ENCODE peak calls at places on chromosomes 16 and 17, in six cellular contexts. U, C, M, X, E and A are unnamed samples.

GRCh38 chr16:54722210-54722676 is 208.4 kb upstream of the IRX5 start:
- DNase-seq in U (no peak), C (no peak), M (no peak), X (no peak), E (no peak), A (no peak)

GRCh38 chr17:73528679-73529078 is 115.6 kb downstream of the SDK2 start:
- DNase-seq in U (no peak), C (no peak), M (no peak), X (no peak), E (no peak), A (no peak)

GRCh38 chr17:74305865-74306654 is 20.0 kb upstream of the KIF19 start:
- DNase-seq in U (no peak), C (no peak), M (no peak), X (no peak), E (no peak), A (no peak)

GRCh38 chr17:77530591-77530990 is 389.8 kb downstream of the SEC14L1 start:
- DNase-seq in U (peak; percentile 6), C (no peak), M (peak; percentile 14), X (no peak), E (no peak), A (no peak)

GRCh38 chr16:85173981-85174751 is 61.9 kb upstream of the CIBAR2 start:
- DNase-seq in U (no peak), C (peak; percentile 68), M (no peak), X (peak; percentile 24), E (no peak), A (no peak)

GRCh38 chr16:89014611-89015230 is 37.7 kb upstream of the CBFA2T3 start:
- DNase-seq in U (peak; percentile 47), C (no peak), M (no peak), X (no peak), E (no peak), A (no peak)

GRCh38 chr17:78233678-78234077 is 2.2 kb downstream of the TMEM235 start:
- DNase-seq in U (no peak), C (no peak), M (no peak), X (no peak), E (no peak), A (no peak)

GRCh38 chr16:81081007-81081406 is 4.0 kb upstream of the C16orf46 start:
- DNase-seq in U (no peak), C (no peak), M (no peak), X (no peak), E (no peak), A (no peak)

GRCh38 chr17:76141212-76142043 is at the start of gene FOXJ1:
- DNase-seq in U (peak; percentile 95), C (peak; percentile 92), M (peak; percentile 88), X (peak; percentile 46), E (peak; percentile 88), A (peak; percentile 96)

GRCh38 chr17:27616414-27616813 is 14.6 kb upstream of the LGALS9 start:
- DNase-seq in U (no peak), C (no peak), M (no peak), X (no peak), E (no peak), A (no peak)

GRCh38 chr16:85524365-85524629 is 88.8 kb upstream of the GSE1 start:
- DNase-seq in U (no peak), C (no peak), M (no peak), X (no peak), E (peak; percentile 20), A (no peak)

GRCh38 chr17:43068570-43069367 is 43.7 kb downstream of the RND2 start:
- DNase-seq in U (no peak), C (no peak), M (no peak), X (no peak), E (no peak), A (no peak)

GRCh38 chr16:20074089-20074956 is 633 bp upstream of the GPR139 start:
- DNase-seq in U (no peak), C (no peak), M (no peak), X (no peak), E (no peak), A (no peak)

GRCh38 chr16:28826141-28826540 is 3.3 kb downstream of the ATXN2L start:
- DNase-seq in U (no peak), C (no peak), M (no peak), X (no peak), E (no peak), A (no peak)

GRCh38 chr17:17414316-17414937 is 62.4 kb upstream of the MED9 start:
- DNase-seq in U (no peak), C (no peak), M (no peak), X (no peak), E (no peak), A (no peak)

GRCh38 chr16:66880288-66881013 is at the start of gene PDP2:
- DNase-seq in U (peak; percentile 96), C (peak; percentile 96), M (peak; percentile 97), X (peak; percentile 72), E (peak; percentile 96), A (peak; percentile 97)
- TF ChIP-seq POLR2AphosphoS5 in U (peak; percentile 84), C (peak; percentile 91), M (no peak), X (no peak), E (peak; percentile 70), A (peak; percentile 85)

GRCh38 chr16:2720719-2721633 is 952 bp upstream of the PRSS27 start:
- DNase-seq in U (peak; percentile 96), C (peak; percentile 84), M (peak; percentile 91), X (no peak), E (peak; percentile 85), A (peak; percentile 86)
- TF ChIP-seq CTCF in U (peak; percentile 16), C (peak; percentile 87), M (peak; percentile 94), X (peak; percentile 94), E (peak; percentile 23), A (peak; percentile 81)

GRCh38 chr16:578870-579405 is 9.2 kb downstream of the PIGQ start:
- DNase-seq in U (peak; percentile 93), C (peak; percentile 85), M (no peak), X (peak; percentile 30), E (peak; percentile 85), A (peak; percentile 93)
- TF ChIP-seq POLR2AphosphoS5 in U (peak; percentile 43), C (peak; percentile 69), M (no peak), X (no peak), E (peak; percentile 59), A (no peak)

DNA sequence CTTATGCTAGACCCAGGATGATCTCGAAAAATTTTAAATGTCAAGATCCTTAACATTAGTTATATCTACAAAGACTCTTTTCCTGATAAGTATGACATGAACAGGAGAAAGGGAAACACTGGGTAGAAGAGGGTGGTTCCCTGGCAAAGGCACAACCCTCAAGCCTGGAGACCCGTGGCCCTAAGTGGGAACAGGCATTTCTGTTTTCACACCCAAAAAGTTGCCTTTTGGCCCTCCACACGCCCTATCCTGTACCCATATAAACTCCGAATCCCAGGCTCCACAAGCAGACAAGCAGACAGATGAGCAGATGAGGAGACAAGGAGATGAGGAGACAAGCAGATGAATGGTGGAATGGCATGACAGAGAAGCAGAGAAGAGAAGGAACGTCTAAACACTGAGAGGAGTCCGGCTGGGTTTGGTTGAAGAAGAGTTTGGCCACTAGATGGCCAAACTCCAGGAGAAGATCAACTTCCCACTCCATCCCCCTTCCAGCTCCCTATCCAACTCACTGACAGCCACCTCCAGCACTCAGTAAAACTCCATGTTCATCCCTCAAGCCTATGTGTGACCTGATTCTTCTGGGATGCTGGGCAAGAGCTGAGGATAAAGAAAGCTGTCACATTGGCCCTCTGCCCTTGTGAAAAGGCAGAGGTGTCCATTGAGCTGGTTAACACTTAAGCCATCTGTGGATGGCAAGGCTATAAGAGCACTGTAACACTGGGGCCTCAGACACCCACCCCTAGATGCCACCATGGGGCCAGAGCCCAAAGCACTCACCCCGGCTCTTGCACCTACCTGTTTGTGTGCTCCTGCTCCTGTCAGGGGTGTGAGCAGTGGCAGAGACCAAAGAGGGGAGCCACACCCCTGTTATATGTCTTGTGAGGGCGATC is 139.6 kb upstream of the FAM20A start:
- DNase-seq in U (no peak), C (no peak), M (no peak), X (no peak), E (no peak), A (no peak)
- TF ChIP-seq CTCF in U (no peak), C (no peak), M (no peak), X (peak; percentile 25), E (peak; percentile 7), A (no peak)

DNA sequence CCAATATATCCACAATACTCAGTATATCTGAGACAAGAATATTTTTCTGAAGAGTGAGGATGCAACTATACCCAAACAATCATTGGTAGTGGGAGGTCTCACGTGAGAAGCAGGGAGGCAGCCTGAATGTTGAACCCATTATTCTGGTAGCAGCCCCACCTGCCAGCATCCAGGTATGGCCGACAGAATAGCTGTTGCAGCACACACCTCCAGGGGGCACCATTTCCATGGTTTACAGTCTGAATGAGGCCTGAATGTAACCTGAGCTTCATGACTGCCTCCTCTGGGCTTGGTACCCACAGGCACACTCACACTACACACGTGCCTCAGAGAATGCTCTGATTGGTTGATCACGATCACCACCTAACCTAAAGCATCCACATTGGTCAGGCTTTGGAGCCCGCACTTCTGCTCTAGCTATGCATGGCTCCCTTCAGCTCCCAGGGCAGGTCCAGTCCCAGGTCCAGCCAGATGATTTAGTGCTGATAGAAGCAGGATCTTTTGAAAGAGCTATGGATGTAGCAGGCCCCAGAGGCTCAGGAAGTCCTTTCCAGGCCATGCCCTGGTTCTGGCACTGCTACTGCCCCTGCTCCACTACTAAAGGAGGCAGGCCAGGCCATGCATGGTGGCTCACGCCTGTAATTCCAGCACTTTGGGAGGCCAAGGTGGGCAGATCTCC is 11.0 kb upstream of the CBFB start:
- DNase-seq in U (peak; percentile 86), C (peak; percentile 87), M (peak; percentile 41), X (peak; percentile 80), E (peak; percentile 85), A (peak; percentile 86)
- TF ChIP-seq POLR2AphosphoS5 in U (no peak), C (peak; percentile 64), M (no peak), X (no peak), E (no peak), A (no peak)